ENCODE peak calls at places on chromosomes 13 and 19, in four cellular contexts. R is H1, I is mesenchymal stem cell, Z is H9. D is an unnamed sample.
A peak's percentile ranks its signal among the peaks of the same experiment; 100 is the strongest.

GRCh38 chr19:16509141-16510061 is 13.2 kb downstream of the C19orf44 start:
- DNase-seq in R (no peak), I (no peak), Z (no peak), D (no peak)

GRCh38 chr19:39385629-39386411 is 5.1 kb downstream of the PAF1 start:
- DNase-seq in R (no peak), I (no peak), Z (no peak), D (no peak)

GRCh38 chr13:101231751-101232428 is 184.4 kb downstream of the NALCN start:
- DNase-seq in R (no peak), I (no peak), Z (no peak), D (no peak)

GRCh38 chr19:38095411-38096308 is 128.4 kb downstream of the DPF1 start:
- DNase-seq in R (peak; percentile 44), I (peak; percentile 71), Z (peak; percentile 83), D (peak; percentile 67)

GRCh38 chr19:3977242-3978143 is 6.6 kb upstream of the DAPK3 start:
- DNase-seq in R (no peak), I (no peak), Z (peak; percentile 59), D (no peak)

GRCh38 chr13:95298971-95299627 is 2.2 kb downstream of the ABCC4 start:
- DNase-seq in R (no peak), I (peak; percentile 77), Z (no peak), D (no peak)

GRCh38 chr19:50777830-50778303 is 7.6 kb downstream of the GPR32 start:
- DNase-seq in R (no peak), I (no peak), Z (peak; percentile 79), D (no peak)

GRCh38 chr13:55554741-55555140 is 1586.0 kb upstream of the PRR20A start:
- DNase-seq in R (no peak), I (no peak), Z (no peak), D (no peak)

GRCh38 chr19:21587549-21587948 is 82.1 kb downstream of the ZNF429 start:
- DNase-seq in R (no peak), I (no peak), Z (no peak), D (no peak)

GRCh38 chr19:23145617-23146415 is 29.0 kb downstream of the ZNF730 start:
- DNase-seq in R (no peak), I (no peak), Z (no peak), D (no peak)

GRCh38 chr19:8609210-8610040 is 1.1 kb downstream of the ADAMTS10 start:
- DNase-seq in R (peak; percentile 36), I (peak; percentile 83), Z (peak; percentile 82), D (peak; percentile 77)

GRCh38 chr13:77306458-77306857 is 20.4 kb downstream of the MYCBP2 start:
- DNase-seq in R (no peak), I (no peak), Z (no peak), D (no peak)

GRCh38 chr19:39411006-39411831 is 1.2 kb upstream of the PLEKHG2 start:
- DNase-seq in R (no peak), I (peak; percentile 99), Z (no peak), D (no peak)

GRCh38 chr13:106105153-106105552 is 430.3 kb downstream of the EFNB2 start:
- DNase-seq in R (no peak), I (no peak), Z (no peak), D (no peak)

GRCh38 chr19:48833977-48834376 is 2.3 kb downstream of the HSD17B14 start:
- DNase-seq in R (no peak), I (no peak), Z (peak; percentile 58), D (no peak)

GRCh38 chr19:48836089-48837017 is at the start of gene HSD17B14:
- DNase-seq in R (peak; percentile 64), I (peak; percentile 90), Z (peak; percentile 95), D (peak; percentile 81)

GRCh38 chr19:48837586-48838191 is 1.4 kb upstream of the HSD17B14 start:
- DNase-seq in R (no peak), I (no peak), Z (peak; percentile 57), D (peak; percentile 50)

GRCh38 chr19:48837081-48837524 is 812 bp upstream of the HSD17B14 start:
- DNase-seq in R (peak; percentile 74), I (peak; percentile 94), Z (peak; percentile 98), D (peak; percentile 93)

GRCh38 chr19:48835734-48836088 is 580 bp downstream of the HSD17B14 start:
- DNase-seq in R (peak; percentile 78), I (peak; percentile 91), Z (peak; percentile 95), D (peak; percentile 90)
- H4K8ac ChIP-seq in R (peak overlapping the region; percentile 97), I (peak overlapping the region; percentile 91), Z (no peak overlapping the region), D (no peak overlapping the region)

GRCh38 chr13:30807392-30807791 is 72.0 kb downstream of the ALOX5AP start:
- DNase-seq in R (no peak), I (no peak), Z (no peak), D (no peak)
- H2BK12ac ChIP-seq in R (no peak overlapping the region), I (peak overlapping the region; percentile 27), Z (no peak overlapping the region), D (no peak overlapping the region)

GRCh38 chr13:98298599-98298998 is 121.5 kb upstream of the RNF113B start:
- DNase-seq in R (no peak), I (no peak), Z (no peak), D (no peak)

GRCh38 chr13:98301721-98302120 is 124.7 kb upstream of the RNF113B start:
- DNase-seq in R (no peak), I (peak; percentile 97), Z (no peak), D (no peak)

GRCh38 chr13:98300956-98301641 is 124.0 kb upstream of the RNF113B start:
- DNase-seq in R (no peak), I (peak; percentile 94), Z (no peak), D (no peak)

GRCh38 chr13:98299243-98299953 is 122.3 kb upstream of the RNF113B start:
- DNase-seq in R (no peak), I (peak; percentile 37), Z (no peak), D (no peak)

GRCh38 chr13:98299954-98300350 is 122.9 kb upstream of the RNF113B start:
- DNase-seq in R (no peak), I (no peak), Z (no peak), D (no peak)
- H3K4ac ChIP-seq in R (no peak overlapping the region), I (peak overlapping the region; percentile 76), Z (no peak overlapping the region), D (no peak overlapping the region)

GRCh38 chr19:51786651-51787494 is 8.1 kb upstream of the FPR3 start:
- DNase-seq in R (no peak), I (no peak), Z (no peak), D (no peak)
- H4K8ac ChIP-seq in R (no peak overlapping the region), I (no peak overlapping the region), Z (no peak overlapping the region), D (no peak overlapping the region)

D was measured in neuronal stem cell.